ENCODE peak calls at places on chromosomes 12 and 14, in six cellular contexts. One of them, this sample, is unnamed.

GRCh38 chr12:115424003-115424402 is 740.0 kb upstream of the TBX3 start:
- DNase-seq in breast epithelium: no peak
- DNase-seq in endothelial cell of umbilical vein: no peak
- DNase-seq in H1: no peak
- DNase-seq in HepG2: no peak
- DNase-seq in K562: no peak
- DNase-seq in this sample: no peak

GRCh38 chr12:19800884-19801283 is 361.6 kb downstream of the AEBP2 start:
- DNase-seq in breast epithelium: no peak
- DNase-seq in endothelial cell of umbilical vein: peak; percentile 91
- DNase-seq in H1: no peak
- DNase-seq in HepG2: no peak
- DNase-seq in K562: no peak
- DNase-seq in this sample: no peak

GRCh38 chr14:69573205-69573840 is 1.3 kb downstream of the CCDC177 start:
- DNase-seq in breast epithelium: no peak
- DNase-seq in endothelial cell of umbilical vein: no peak
- DNase-seq in H1: peak; percentile 48
- DNase-seq in HepG2: no peak
- DNase-seq in K562: no peak
- DNase-seq in this sample: no peak

GRCh38 chr14:32078030-32078793 is 1.1 kb downstream of the ARHGAP5 start:
- DNase-seq in breast epithelium: peak; percentile 39
- DNase-seq in endothelial cell of umbilical vein: peak; percentile 67
- DNase-seq in H1: no peak
- DNase-seq in HepG2: peak; percentile 70
- DNase-seq in K562: peak; percentile 31
- DNase-seq in this sample: peak; percentile 69

GRCh38 chr12:20631711-20632110 is 63.4 kb upstream of the SLCO1C1 start:
- DNase-seq in breast epithelium: no peak
- DNase-seq in endothelial cell of umbilical vein: no peak
- DNase-seq in H1: no peak
- DNase-seq in HepG2: no peak
- DNase-seq in K562: no peak
- DNase-seq in this sample: no peak

GRCh38 chr14:61478971-61479473 is 157.6 kb downstream of the PRKCH start:
- DNase-seq in breast epithelium: no peak
- DNase-seq in endothelial cell of umbilical vein: no peak
- DNase-seq in H1: no peak
- DNase-seq in HepG2: no peak
- DNase-seq in K562: no peak
- DNase-seq in this sample: no peak

GRCh38 chr14:28059254-28059653 is 707.3 kb upstream of the FOXG1 start:
- DNase-seq in breast epithelium: no peak
- DNase-seq in endothelial cell of umbilical vein: no peak
- DNase-seq in H1: no peak
- DNase-seq in HepG2: no peak
- DNase-seq in K562: no peak
- DNase-seq in this sample: no peak

GRCh38 chr12:128810182-128811127 is 13.3 kb downstream of the SLC15A4 start:
- DNase-seq in breast epithelium: no peak
- DNase-seq in endothelial cell of umbilical vein: no peak
- DNase-seq in H1: no peak
- DNase-seq in HepG2: no peak
- DNase-seq in K562: no peak
- DNase-seq in this sample: peak; percentile 78

GRCh38 chr14:69424139-69424923 is 25.8 kb downstream of the SLC39A9 start:
- DNase-seq in breast epithelium: no peak
- DNase-seq in endothelial cell of umbilical vein: no peak
- DNase-seq in H1: no peak
- DNase-seq in HepG2: peak; percentile 67
- DNase-seq in K562: no peak
- DNase-seq in this sample: no peak

GRCh38 chr12:51874486-51874885 is 13.4 kb upstream of the ANKRD33 start:
- DNase-seq in breast epithelium: no peak
- DNase-seq in endothelial cell of umbilical vein: no peak
- DNase-seq in H1: no peak
- DNase-seq in HepG2: no peak
- DNase-seq in K562: no peak
- DNase-seq in this sample: no peak

GRCh38 chr12:120413901-120414695 is 23.8 kb upstream of the COX6A1 start:
- DNase-seq in breast epithelium: no peak
- DNase-seq in endothelial cell of umbilical vein: no peak
- DNase-seq in H1: peak; percentile 80
- DNase-seq in HepG2: no peak
- DNase-seq in K562: no peak
- DNase-seq in this sample: no peak

DNA sequence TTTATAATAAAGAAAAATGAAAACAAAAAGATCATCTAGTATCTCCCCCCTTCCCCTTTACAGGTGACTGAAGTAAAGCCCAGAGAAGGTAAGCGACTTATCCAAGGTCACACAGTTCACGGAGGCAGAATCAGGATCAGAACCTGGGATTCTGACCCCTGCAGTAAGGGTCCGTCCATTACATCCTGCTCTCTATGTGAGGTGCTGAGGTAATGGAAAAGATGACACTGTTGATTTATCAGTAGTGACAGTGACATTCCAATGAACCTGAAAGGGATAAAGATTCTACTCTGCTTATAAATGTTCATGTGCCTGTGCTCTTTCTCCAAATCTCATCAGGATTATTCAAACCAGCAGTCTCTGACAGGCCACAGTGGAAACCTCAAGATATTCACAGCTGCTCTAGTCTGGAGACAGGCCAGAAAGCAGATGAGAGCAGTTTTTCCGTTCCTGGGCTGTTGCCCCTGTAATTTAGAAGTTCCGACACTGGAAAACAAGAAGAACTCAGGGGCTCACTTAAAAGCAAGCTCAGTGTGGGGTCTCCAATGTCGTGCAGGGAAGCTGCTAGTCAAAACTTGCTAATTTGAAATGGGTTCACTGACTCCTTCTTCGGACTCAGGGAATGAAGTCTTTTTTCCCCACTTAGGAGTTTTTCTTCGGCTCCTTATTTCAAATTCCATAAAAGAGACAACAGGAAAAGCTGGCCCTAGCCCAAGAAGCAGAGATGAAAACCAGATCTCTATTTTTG is 131.7 kb upstream of the EEA1 start:
- DNase-seq in breast epithelium: no peak
- DNase-seq in endothelial cell of umbilical vein: peak; percentile 56
- DNase-seq in H1: no peak
- DNase-seq in HepG2: peak; percentile 63
- DNase-seq in K562: peak; percentile 28
- DNase-seq in this sample: peak; percentile 72
- H3K27ac ChIP-seq in breast epithelium: peak overlapping the region; percentile 47
- H3K27ac ChIP-seq in endothelial cell of umbilical vein: no peak overlapping the region
- H3K27ac ChIP-seq in H1: no peak overlapping the region
- H3K27ac ChIP-seq in HepG2: no peak overlapping the region
- H3K27ac ChIP-seq in K562: no peak overlapping the region
- H3K27ac ChIP-seq in this sample: peak overlapping the region; percentile 72

GRCh38 chr14:90235179-90235976 is 21.0 kb upstream of the PSMC1 start:
- DNase-seq in breast epithelium: no peak
- DNase-seq in endothelial cell of umbilical vein: peak; percentile 80
- DNase-seq in H1: peak; percentile 95
- DNase-seq in HepG2: peak; percentile 13
- DNase-seq in K562: peak; percentile 72
- DNase-seq in this sample: no peak

GRCh38 chr14:90242444-90242843 is 13.9 kb upstream of the PSMC1 start:
- DNase-seq in breast epithelium: no peak
- DNase-seq in endothelial cell of umbilical vein: no peak
- DNase-seq in H1: no peak
- DNase-seq in HepG2: no peak
- DNase-seq in K562: no peak
- DNase-seq in this sample: no peak

GRCh38 chr14:90239139-90239538 is 17.2 kb upstream of the PSMC1 start:
- DNase-seq in breast epithelium: no peak
- DNase-seq in endothelial cell of umbilical vein: no peak
- DNase-seq in H1: peak; percentile 45
- DNase-seq in HepG2: no peak
- DNase-seq in K562: no peak
- DNase-seq in this sample: no peak
- H3K9me3 ChIP-seq in breast epithelium: peaks cover 61% of the 10 kb centered on the region
- H3K9me3 ChIP-seq in endothelial cell of umbilical vein: peaks cover 5% of the 10 kb centered on the region
- H3K9me3 ChIP-seq in H1: peaks cover 31% of the 10 kb centered on the region
- H3K9me3 ChIP-seq in HepG2: peaks cover 36% of the 10 kb centered on the region
- H3K9me3 ChIP-seq in K562: peaks cover 3% of the 10 kb centered on the region
- H3K9me3 ChIP-seq in this sample: peaks cover 38% of the 10 kb centered on the region

GRCh38 chr12:1661553-1662335 is 29.1 kb upstream of the ADIPOR2 start:
- DNase-seq in breast epithelium: peak; percentile 84
- DNase-seq in endothelial cell of umbilical vein: peak; percentile 90
- DNase-seq in H1: peak; percentile 70
- DNase-seq in HepG2: peak; percentile 81
- DNase-seq in K562: peak; percentile 86
- DNase-seq in this sample: peak; percentile 97

GRCh38 chr12:1656894-1657293 is 27.9 kb downstream of the WNT5B start:
- DNase-seq in breast epithelium: no peak
- DNase-seq in endothelial cell of umbilical vein: no peak
- DNase-seq in H1: no peak
- DNase-seq in HepG2: no peak
- DNase-seq in K562: no peak
- DNase-seq in this sample: peak; percentile 86

GRCh38 chr12:1660304-1661187 is 30.3 kb upstream of the ADIPOR2 start:
- DNase-seq in breast epithelium: peak; percentile 89
- DNase-seq in endothelial cell of umbilical vein: peak; percentile 33
- DNase-seq in H1: no peak
- DNase-seq in HepG2: peak; percentile 55
- DNase-seq in K562: no peak
- DNase-seq in this sample: peak; percentile 89

GRCh38 chr12:1655225-1655788 is 26.3 kb downstream of the WNT5B start:
- DNase-seq in breast epithelium: no peak
- DNase-seq in endothelial cell of umbilical vein: no peak
- DNase-seq in H1: no peak
- DNase-seq in HepG2: no peak
- DNase-seq in K562: no peak
- DNase-seq in this sample: peak; percentile 50

DNA sequence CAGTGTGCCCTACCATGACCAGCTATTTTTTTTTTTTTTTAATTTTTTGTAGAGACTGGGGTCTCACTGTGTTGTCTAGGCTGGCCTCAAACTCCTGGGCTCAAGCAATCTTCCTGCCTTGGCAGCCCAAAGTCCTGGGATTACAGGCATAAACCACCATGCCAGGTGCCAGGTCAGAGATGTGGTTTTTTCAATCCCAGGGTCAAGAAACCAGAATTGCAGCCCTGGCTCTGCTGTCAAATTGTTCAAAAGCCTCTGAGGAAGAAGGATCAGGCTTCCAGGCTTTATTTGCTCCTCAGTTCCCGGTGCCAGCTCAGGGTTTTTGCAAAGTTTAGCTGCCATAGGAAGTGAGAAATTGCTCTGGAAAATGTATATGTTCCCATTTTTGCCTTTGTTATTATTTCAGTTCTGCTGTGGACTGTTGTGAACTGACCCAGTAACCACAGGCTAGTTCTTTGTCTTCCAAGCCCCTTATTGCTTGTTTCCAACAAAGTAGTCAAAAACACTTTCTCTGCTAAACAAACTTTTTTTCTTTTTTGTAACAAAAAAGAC is 28.7 kb downstream of the WNT5B start:
- DNase-seq in breast epithelium: no peak
- DNase-seq in endothelial cell of umbilical vein: no peak
- DNase-seq in H1: no peak
- DNase-seq in HepG2: no peak
- DNase-seq in K562: no peak
- DNase-seq in this sample: no peak
- TF ChIP-seq POLR2AphosphoS5 in breast epithelium: no peak
- TF ChIP-seq POLR2AphosphoS5 in endothelial cell of umbilical vein: no peak
- TF ChIP-seq POLR2AphosphoS5 in H1: no peak
- TF ChIP-seq POLR2AphosphoS5 in HepG2: no peak
- TF ChIP-seq POLR2AphosphoS5 in K562: no peak
- TF ChIP-seq POLR2AphosphoS5 in this sample: no peak

DNA sequence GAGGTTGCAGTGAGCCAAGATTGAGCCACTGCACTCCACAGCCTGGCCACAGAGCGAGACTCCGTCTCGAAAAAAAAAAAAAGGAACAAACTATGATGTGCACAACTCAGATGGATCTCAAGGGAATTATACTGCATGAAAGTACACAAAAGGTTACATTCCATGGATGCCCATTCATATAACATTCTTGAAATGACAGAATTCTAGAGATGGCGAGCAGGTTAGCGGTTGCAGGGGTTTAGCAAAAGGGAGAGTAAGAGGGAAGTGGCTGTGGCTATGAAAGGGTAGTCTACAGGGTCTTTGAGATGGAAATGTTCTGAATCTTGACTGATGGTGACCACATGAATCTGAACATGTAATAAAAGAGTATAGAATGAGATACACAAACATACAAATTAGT is 49.7 kb downstream of the CKB start:
- DNase-seq in breast epithelium: no peak
- DNase-seq in endothelial cell of umbilical vein: no peak
- DNase-seq in H1: no peak
- DNase-seq in HepG2: no peak
- DNase-seq in K562: no peak
- DNase-seq in this sample: no peak
- H3K27ac ChIP-seq in breast epithelium: no peak overlapping the region
- H3K27ac ChIP-seq in endothelial cell of umbilical vein: no peak overlapping the region
- H3K27ac ChIP-seq in H1: no peak overlapping the region
- H3K27ac ChIP-seq in HepG2: no peak overlapping the region
- H3K27ac ChIP-seq in K562: no peak overlapping the region
- H3K27ac ChIP-seq in this sample: no peak overlapping the region

GRCh38 chr14:64938972-64939816 is 3.4 kb downstream of the GPX2 start:
- DNase-seq in breast epithelium: no peak
- DNase-seq in endothelial cell of umbilical vein: no peak
- DNase-seq in H1: no peak
- DNase-seq in HepG2: no peak
- DNase-seq in K562: no peak
- DNase-seq in this sample: no peak
- H3K9me3 ChIP-seq in breast epithelium: no peaks in the 10 kb centered on the region
- H3K9me3 ChIP-seq in endothelial cell of umbilical vein: no peaks in the 10 kb centered on the region
- H3K9me3 ChIP-seq in H1: no peaks in the 10 kb centered on the region
- H3K9me3 ChIP-seq in HepG2: no peaks in the 10 kb centered on the region
- H3K9me3 ChIP-seq in K562: no peaks in the 10 kb centered on the region
- H3K9me3 ChIP-seq in this sample: no peaks in the 10 kb centered on the region

This sample was measured in sigmoid colon.